ENCODE peak calls at places on chromosomes 13 and 19, in seven cellular contexts. One of them, this sample, is unnamed.

GRCh38 chr13:21971662-21972635 is 301.1 kb downstream of the FGF9 start:
- DNase-seq in activated T-helper 1 cell treated with anti-CD3 and anti-CD28 coated beads, Interleukin-2, amount 50 U/mL, for 16 hours: no peak
- DNase-seq in OCI-LY7: no peak
- DNase-seq in GOT3: no peak
- DNase-seq in activated CD4-positive, alpha-beta T cell treated with anti-CD3 and anti-CD28 coated beads for 24 hours: no peak
- DNase-seq in choroid plexus epithelial cell: no peak
- DNase-seq in neuronal stem cell: no peak
- DNase-seq in this sample: no peak

GRCh38 chr13:103663996-103664395 is 597.8 kb upstream of the SLC10A2 start:
- DNase-seq in activated T-helper 1 cell treated with anti-CD3 and anti-CD28 coated beads, Interleukin-2, amount 50 U/mL, for 16 hours: no peak
- DNase-seq in OCI-LY7: no peak
- DNase-seq in GOT3: no peak
- DNase-seq in activated CD4-positive, alpha-beta T cell treated with anti-CD3 and anti-CD28 coated beads for 24 hours: no peak
- DNase-seq in choroid plexus epithelial cell: no peak
- DNase-seq in neuronal stem cell: no peak
- DNase-seq in this sample: no peak

GRCh38 chr19:13974073-13974472 is 21.8 kb downstream of the DCAF15 start:
- DNase-seq in activated T-helper 1 cell treated with anti-CD3 and anti-CD28 coated beads, Interleukin-2, amount 50 U/mL, for 16 hours: no peak
- DNase-seq in OCI-LY7: peak
- DNase-seq in GOT3: no peak
- DNase-seq in activated CD4-positive, alpha-beta T cell treated with anti-CD3 and anti-CD28 coated beads for 24 hours: no peak
- DNase-seq in choroid plexus epithelial cell: peak
- DNase-seq in neuronal stem cell: peak
- DNase-seq in this sample: no peak

GRCh38 chr19:5356918-5357317 is 16.3 kb upstream of the PTPRS start:
- DNase-seq in activated T-helper 1 cell treated with anti-CD3 and anti-CD28 coated beads, Interleukin-2, amount 50 U/mL, for 16 hours: no peak
- DNase-seq in OCI-LY7: no peak
- DNase-seq in GOT3: no peak
- DNase-seq in activated CD4-positive, alpha-beta T cell treated with anti-CD3 and anti-CD28 coated beads for 24 hours: no peak
- DNase-seq in choroid plexus epithelial cell: no peak
- DNase-seq in neuronal stem cell: no peak
- DNase-seq in this sample: no peak

GRCh38 chr13:87954116-87954515 is 282.9 kb downstream of the SLITRK5 start:
- DNase-seq in activated T-helper 1 cell treated with anti-CD3 and anti-CD28 coated beads, Interleukin-2, amount 50 U/mL, for 16 hours: no peak
- DNase-seq in OCI-LY7: no peak
- DNase-seq in GOT3: no peak
- DNase-seq in activated CD4-positive, alpha-beta T cell treated with anti-CD3 and anti-CD28 coated beads for 24 hours: no peak
- DNase-seq in choroid plexus epithelial cell: no peak
- DNase-seq in neuronal stem cell: no peak
- DNase-seq in this sample: no peak

GRCh38 chr13:43874512-43875092 is 4.9 kb downstream of the CCDC122 start:
- DNase-seq in activated T-helper 1 cell treated with anti-CD3 and anti-CD28 coated beads, Interleukin-2, amount 50 U/mL, for 16 hours: no peak
- DNase-seq in OCI-LY7: peak
- DNase-seq in GOT3: no peak
- DNase-seq in activated CD4-positive, alpha-beta T cell treated with anti-CD3 and anti-CD28 coated beads for 24 hours: no peak
- DNase-seq in choroid plexus epithelial cell: peak
- DNase-seq in neuronal stem cell: no peak
- DNase-seq in this sample: no peak

GRCh38 chr13:95292622-95293021 is 8.6 kb downstream of the ABCC4 start:
- DNase-seq in activated T-helper 1 cell treated with anti-CD3 and anti-CD28 coated beads, Interleukin-2, amount 50 U/mL, for 16 hours: no peak
- DNase-seq in OCI-LY7: no peak
- DNase-seq in GOT3: no peak
- DNase-seq in activated CD4-positive, alpha-beta T cell treated with anti-CD3 and anti-CD28 coated beads for 24 hours: no peak
- DNase-seq in choroid plexus epithelial cell: no peak
- DNase-seq in neuronal stem cell: no peak
- DNase-seq in this sample: no peak

GRCh38 chr13:64471916-64472315 is 2758.2 kb downstream of the PCDH9 start:
- DNase-seq in activated T-helper 1 cell treated with anti-CD3 and anti-CD28 coated beads, Interleukin-2, amount 50 U/mL, for 16 hours: no peak
- DNase-seq in OCI-LY7: no peak
- DNase-seq in GOT3: no peak
- DNase-seq in activated CD4-positive, alpha-beta T cell treated with anti-CD3 and anti-CD28 coated beads for 24 hours: no peak
- DNase-seq in choroid plexus epithelial cell: peak
- DNase-seq in neuronal stem cell: no peak
- DNase-seq in this sample: no peak